ENCODE peak calls at places on chromosomes 4 and X, in four cellular contexts. One of them, this sample, is unnamed.

GRCh38 chr4:48047421-48047844 is 30.9 kb downstream of the NIPAL1 start:
- DNase-seq in HepG2: no peak
- DNase-seq in K562: no peak
- DNase-seq in GM12878: peak
- DNase-seq in this sample: no peak

GRCh38 chr4:87950516-87950915 is 25.0 kb upstream of the SPP1 start:
- DNase-seq in HepG2: no peak
- DNase-seq in K562: no peak
- DNase-seq in GM12878: no peak
- DNase-seq in this sample: no peak

GRCh38 chr4:174461438-174462106 is 60.7 kb downstream of the HPGD start:
- DNase-seq in HepG2: peak
- DNase-seq in K562: no peak
- DNase-seq in GM12878: no peak
- DNase-seq in this sample: peak

GRCh38 chrX:31126205-31126604 is 54.4 kb upstream of the FTHL17 start:
- DNase-seq in HepG2: no peak
- DNase-seq in K562: no peak
- DNase-seq in GM12878: no peak
- DNase-seq in this sample: no peak

GRCh38 chr4:185298728-185299394 is 89.5 kb downstream of the SNX25 start:
- DNase-seq in HepG2: no peak
- DNase-seq in K562: no peak
- DNase-seq in GM12878: no peak
- DNase-seq in this sample: no peak

GRCh38 chr4:4819213-4819606 is 40.3 kb upstream of the MSX1 start:
- DNase-seq in HepG2: no peak
- DNase-seq in K562: no peak
- DNase-seq in GM12878: no peak
- DNase-seq in this sample: no peak

GRCh38 chrX:18377802-18378201 is 23.3 kb upstream of the SCML2 start:
- DNase-seq in HepG2: peak
- DNase-seq in K562: peak
- DNase-seq in GM12878: no peak
- DNase-seq in this sample: peak

GRCh38 chr4:79298484-79298883 is 27.4 kb downstream of the NAA11 start:
- DNase-seq in HepG2: no peak
- DNase-seq in K562: no peak
- DNase-seq in GM12878: no peak
- DNase-seq in this sample: no peak

GRCh38 chr4:147714575-147715401 is 17.1 kb upstream of the ARHGAP10 start:
- DNase-seq in HepG2: no peak
- DNase-seq in K562: no peak
- DNase-seq in GM12878: no peak
- DNase-seq in this sample: no peak

GRCh38 chrX:19904778-19905367 is 17.5 kb upstream of the SH3KBP1 start:
- DNase-seq in HepG2: peak
- DNase-seq in K562: peak
- DNase-seq in GM12878: no peak
- DNase-seq in this sample: peak

GRCh38 chrX:31038585-31039326 is 33.1 kb downstream of the FTHL17 start:
- DNase-seq in HepG2: peak
- DNase-seq in K562: peak
- DNase-seq in GM12878: no peak
- DNase-seq in this sample: peak

GRCh38 chrX:111123125-111123524 is 27.1 kb downstream of the PAK3 start:
- DNase-seq in HepG2: no peak
- DNase-seq in K562: no peak
- DNase-seq in GM12878: no peak
- DNase-seq in this sample: no peak

GRCh38 chr4:22014222-22014741 is 65.7 kb upstream of the KCNIP4 start:
- DNase-seq in HepG2: no peak
- DNase-seq in K562: no peak
- DNase-seq in GM12878: no peak
- DNase-seq in this sample: no peak

GRCh38 chr4:144518181-144518895 is 127.6 kb upstream of the HHIP start:
- DNase-seq in HepG2: no peak
- DNase-seq in K562: no peak
- DNase-seq in GM12878: no peak
- DNase-seq in this sample: no peak

GRCh38 chrX:106698693-106699092 is 27.8 kb upstream of the RNF128 start:
- DNase-seq in HepG2: no peak
- DNase-seq in K562: no peak
- DNase-seq in GM12878: no peak
- DNase-seq in this sample: no peak

GRCh38 chrX:103356023-103356798 is at the start of gene TCEAL9:
- DNase-seq in HepG2: peak
- DNase-seq in K562: peak
- DNase-seq in GM12878: no peak
- DNase-seq in this sample: peak

GRCh38 chr4:40301592-40301991 is 33.5 kb upstream of the CHRNA9 start:
- DNase-seq in HepG2: no peak
- DNase-seq in K562: no peak
- DNase-seq in GM12878: peak
- DNase-seq in this sample: no peak

GRCh38 chr4:1315838-1316536 is 26.3 kb downstream of the MAEA start:
- DNase-seq in HepG2: no peak
- DNase-seq in K562: no peak
- DNase-seq in GM12878: no peak
- DNase-seq in this sample: no peak

GRCh38 chr4:41506071-41506470 is 31.9 kb upstream of the LIMCH1 start:
- DNase-seq in HepG2: no peak
- DNase-seq in K562: no peak
- DNase-seq in GM12878: no peak
- DNase-seq in this sample: peak

GRCh38 chrX:24207826-24208225 is 58.3 kb downstream of the ZFX start:
- DNase-seq in HepG2: no peak
- DNase-seq in K562: no peak
- DNase-seq in GM12878: no peak
- DNase-seq in this sample: no peak

GRCh38 chr4:100206850-100207249 is 16.6 kb upstream of the DDIT4L start:
- DNase-seq in HepG2: no peak
- DNase-seq in K562: no peak
- DNase-seq in GM12878: no peak
- DNase-seq in this sample: no peak

GRCh38 chrX:88655460-88655859 is 91.6 kb upstream of the CPXCR1 start:
- DNase-seq in HepG2: no peak
- DNase-seq in K562: no peak
- DNase-seq in GM12878: no peak
- DNase-seq in this sample: no peak

GRCh38 chrX:109601458-109601857 is 23.5 kb downstream of the KCNE5 start:
- DNase-seq in HepG2: no peak
- DNase-seq in K562: no peak
- DNase-seq in GM12878: no peak
- DNase-seq in this sample: no peak

GRCh38 chr4:112411781-112412281 is 104.1 kb downstream of the NEUROG2 start:
- DNase-seq in HepG2: no peak
- DNase-seq in K562: no peak
- DNase-seq in GM12878: no peak
- DNase-seq in this sample: no peak

GRCh38 chrX:22300130-22300529 is 27.4 kb downstream of the CBLL2 start:
- DNase-seq in HepG2: no peak
- DNase-seq in K562: no peak
- DNase-seq in GM12878: no peak
- DNase-seq in this sample: no peak

GRCh38 chr4:153564630-153565525 is 98.7 kb downstream of the TMEM131L start:
- DNase-seq in HepG2: peak
- DNase-seq in K562: no peak
- DNase-seq in GM12878: no peak
- DNase-seq in this sample: peak

GRCh38 chr4:176186721-176187395 is 8.5 kb downstream of the SPATA4 start:
- DNase-seq in HepG2: no peak
- DNase-seq in K562: no peak
- DNase-seq in GM12878: no peak
- DNase-seq in this sample: no peak

GRCh38 chr4:152258804-152259708 is 276.8 kb downstream of the FBXW7 start:
- DNase-seq in HepG2: peak
- DNase-seq in K562: no peak
- DNase-seq in GM12878: no peak
- DNase-seq in this sample: no peak

GRCh38 chr4:158775091-158775651 is 6.3 kb downstream of the FNIP2 start:
- DNase-seq in HepG2: no peak
- DNase-seq in K562: no peak
- DNase-seq in GM12878: no peak
- DNase-seq in this sample: no peak

GRCh38 chrX:22276781-22277180 is 4.1 kb downstream of the CBLL2 start:
- DNase-seq in HepG2: no peak
- DNase-seq in K562: no peak
- DNase-seq in GM12878: no peak
- DNase-seq in this sample: no peak

GRCh38 chr4:8688908-8689445 is 96.4 kb downstream of the CPZ start:
- DNase-seq in HepG2: no peak
- DNase-seq in K562: no peak
- DNase-seq in GM12878: no peak
- DNase-seq in this sample: no peak

GRCh38 chr4:8690811-8691775 is 98.5 kb downstream of the CPZ start:
- DNase-seq in HepG2: no peak
- DNase-seq in K562: no peak
- DNase-seq in GM12878: no peak
- DNase-seq in this sample: no peak

GRCh38 chr4:8690216-8690786 is 97.7 kb downstream of the CPZ start:
- DNase-seq in HepG2: no peak
- DNase-seq in K562: no peak
- DNase-seq in GM12878: no peak
- DNase-seq in this sample: no peak

GRCh38 chr4:8688041-8688907 is 95.7 kb downstream of the CPZ start:
- DNase-seq in HepG2: no peak
- DNase-seq in K562: peak
- DNase-seq in GM12878: no peak
- DNase-seq in this sample: peak

GRCh38 chr4:8689741-8690140 is 97.2 kb downstream of the CPZ start:
- DNase-seq in HepG2: no peak
- DNase-seq in K562: no peak
- DNase-seq in GM12878: no peak
- DNase-seq in this sample: no peak
- TF ChIP-seq CEBPB in HepG2: no peak
- TF ChIP-seq CEBPB in K562: no peak
- TF ChIP-seq CEBPB in GM12878: no peak
- TF ChIP-seq CEBPB in this sample: no peak

DNA sequence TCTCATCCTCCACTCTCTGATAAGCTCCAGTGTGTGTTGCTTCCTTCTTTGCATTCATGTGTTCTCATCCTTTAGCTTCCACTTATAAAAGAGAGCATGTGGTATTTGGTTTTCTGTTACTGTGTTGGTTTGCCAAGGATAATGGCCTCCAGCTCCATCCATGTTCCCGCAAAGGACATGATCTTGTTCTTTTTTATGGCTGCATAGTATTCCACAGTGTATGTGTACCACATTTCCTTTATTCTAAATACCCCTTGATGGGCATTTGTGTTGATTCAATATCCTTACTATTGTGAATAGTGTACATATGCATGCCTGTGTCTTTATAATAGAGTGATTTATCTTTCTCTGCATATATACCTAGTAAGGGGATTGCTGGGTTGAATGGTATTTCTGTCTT is 155.1 kb downstream of the DCK start:
- DNase-seq in HepG2: no peak
- DNase-seq in K562: no peak
- DNase-seq in GM12878: no peak
- DNase-seq in this sample: no peak
- TF ChIP-seq MYC in HepG2: no peak
- TF ChIP-seq MYC in K562: no peak
- TF ChIP-seq MYC in GM12878: no peak
- TF ChIP-seq MYC in this sample: no peak

DNA sequence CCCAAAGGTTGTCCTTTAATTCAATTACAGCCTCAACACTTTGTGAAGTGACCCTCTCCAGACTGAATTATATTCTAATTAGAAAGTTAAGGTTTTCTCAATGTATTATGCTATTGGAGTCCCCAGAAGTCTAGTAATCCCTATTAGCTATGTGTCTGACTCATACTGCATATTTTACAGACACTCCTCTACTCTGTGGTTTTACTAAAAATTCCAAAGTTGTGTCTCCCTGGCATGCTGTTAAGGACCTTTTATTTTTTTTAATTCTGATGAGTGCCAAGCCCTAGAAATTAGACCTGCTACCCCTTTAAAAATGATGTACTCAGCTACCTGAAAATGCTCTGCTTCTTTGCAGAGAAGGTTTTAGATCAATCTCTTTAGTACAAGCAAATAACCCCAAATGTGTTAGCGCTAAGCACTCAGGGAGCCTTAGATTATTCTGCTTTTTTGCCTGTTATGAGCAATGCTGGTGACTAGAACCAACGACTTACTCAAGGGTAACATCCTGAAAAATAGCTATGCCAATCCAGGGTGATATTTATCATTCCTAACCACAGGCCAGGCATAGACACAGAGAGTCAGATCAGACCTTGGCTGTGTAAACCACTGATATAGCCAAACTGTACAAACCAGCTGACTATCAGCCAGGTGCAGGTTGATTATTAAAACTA is 26.1 kb upstream of the CXCL13 start:
- DNase-seq in HepG2: no peak
- DNase-seq in K562: no peak
- DNase-seq in GM12878: no peak
- DNase-seq in this sample: peak
- TF ChIP-seq CEBPB in HepG2: no peak
- TF ChIP-seq CEBPB in K562: no peak
- TF ChIP-seq CEBPB in GM12878: no peak
- TF ChIP-seq CEBPB in this sample: no peak

GRCh38 chrX:15336023-15336413 is 695 bp upstream of the PIGA start:
- DNase-seq in HepG2: no peak
- DNase-seq in K562: peak
- DNase-seq in GM12878: no peak
- DNase-seq in this sample: peak
- TF ChIP-seq MYC in HepG2: no peak
- TF ChIP-seq MYC in K562: no peak
- TF ChIP-seq MYC in GM12878: no peak
- TF ChIP-seq MYC in this sample: no peak

GRCh38 chrX:135384161-135384836 is 37.4 kb upstream of the SMIM10L2A start:
- DNase-seq in HepG2: no peak
- DNase-seq in K562: no peak
- DNase-seq in GM12878: no peak
- DNase-seq in this sample: no peak
- TF ChIP-seq CEBPB in HepG2: no peak
- TF ChIP-seq CEBPB in K562: no peak
- TF ChIP-seq CEBPB in GM12878: no peak
- TF ChIP-seq CEBPB in this sample: no peak